ENCODE peak calls at places on chromosomes 13 and 19, in four cellular contexts. P, O, R and F are unnamed samples. For H4K20me1, the result is how much of the 10 kb centered on the place peaks cover.

GRCh38 chr19:19120308-19121156 is 17.7 kb downstream of the TMEM161A start:
- DNase-seq in O (no peak), P (peak), R (no peak), F (no peak)

GRCh38 chr19:10766681-10767201 is 48.9 kb downstream of the DNM2 start:
- DNase-seq in O (no peak), R (no peak), P (peak), F (no peak)

GRCh38 chr19:54905908-54906511 is at the start of gene NCR1:
- DNase-seq in O (no peak), R (no peak), P (no peak), F (no peak)

GRCh38 chr19:50494186-50495019 is 16.6 kb downstream of the JOSD2 start:
- DNase-seq in O (no peak), R (no peak), P (no peak), F (no peak)

GRCh38 chr19:41352609-41353465 is 885 bp downstream of the TGFB1 start:
- DNase-seq in P (peak), O (peak), R (no peak), F (peak)

GRCh38 chr13:59452189-59452588 is 711.5 kb downstream of the DIAPH3 start:
- DNase-seq in R (no peak), P (no peak), O (no peak), F (no peak)

GRCh38 chr13:82681535-82681934 is 1200.7 kb downstream of the SLITRK1 start:
- DNase-seq in R (no peak), P (no peak), O (no peak), F (no peak)

GRCh38 chr19:8240274-8241229 is 31.4 kb downstream of the CERS4 start:
- DNase-seq in O (peak), R (peak), P (peak), F (peak)

GRCh38 chr19:35935911-35936737 is at the start of gene LRFN3:
- DNase-seq in R (peak), P (peak), O (peak), F (peak)

GRCh38 chr19:38303517-38304351 is at the start of gene C19orf33:
- DNase-seq in O (peak), P (no peak), R (peak), F (peak)

GRCh38 chr19:6334490-6335285 is 1.3 kb upstream of the ACER1 start:
- DNase-seq in R (no peak), O (no peak), P (no peak), F (no peak)

GRCh38 chr19:7868671-7869452 is 5.3 kb downstream of the PRR36 start:
- DNase-seq in P (peak), O (peak), R (peak), F (peak)

GRCh38 chr13:20270163-20270865 is 38.2 kb upstream of the GJB6 start:
- DNase-seq in O (peak), P (no peak), R (no peak), F (no peak)

GRCh38 chr13:69928262-69928661 is 179.4 kb upstream of the ATXN8OS start:
- DNase-seq in P (no peak), R (no peak), O (no peak), F (peak)

GRCh38 chr13:75368167-75368566 is 113.8 kb downstream of the TBC1D4 start:
- DNase-seq in O (peak), R (peak), P (peak), F (peak)

GRCh38 chr19:35856001-35856400 is 710 bp upstream of the KIRREL2 start:
- DNase-seq in R (no peak), P (no peak), O (no peak), F (no peak)

GRCh38 chr19:17985037-17985818 is 18.3 kb downstream of the KCNN1 start:
- DNase-seq in P (no peak), O (no peak), R (peak), F (no peak)

GRCh38 chr13:108923386-108924061 is 294.1 kb downstream of the MYO16 start:
- DNase-seq in R (no peak), O (no peak), P (no peak), F (no peak)

GRCh38 chr19:42282036-42282762 is 13.1 kb downstream of the CIC start:
- DNase-seq in P (peak), R (no peak), O (no peak), F (no peak)

GRCh38 chr13:43122706-43123268 is 99.4 kb downstream of the DNAJC15 start:
- DNase-seq in R (no peak), P (no peak), O (no peak), F (no peak)

GRCh38 chr19:49473868-49474544 is at the start of gene FLT3LG:
- DNase-seq in O (peak), R (no peak), P (peak), F (peak)

GRCh38 chr13:32134241-32134801 is 102.7 kb downstream of the FRY start:
- DNase-seq in R (no peak), O (peak), P (peak), F (peak)

GRCh38 chr13:45276887-45277286 is 64.1 kb downstream of the TPT1 start:
- DNase-seq in R (no peak), O (no peak), P (no peak), F (no peak)

GRCh38 chr19:17889609-17890214 is 18.0 kb downstream of the SLC5A5 start:
- DNase-seq in R (no peak), O (peak), P (peak), F (peak)

GRCh38 chr13:51714663-51715168 is 89.2 kb downstream of the DHRS12 start:
- DNase-seq in P (peak), R (no peak), O (peak), F (peak)
- H3K4me2 ChIP-seq in P (peak), R (peak), O (peak), F (peak)

GRCh38 chr13:79405831-79406596 is at the start of gene RBM26:
- DNase-seq in R (peak), O (peak), P (peak), F (peak)

GRCh38 chr13:79404985-79405384 is 1.1 kb downstream of the RBM26 start:
- DNase-seq in R (no peak), P (no peak), O (peak), F (no peak)

GRCh38 chr13:79405501-79405830 is 589 bp downstream of the RBM26 start:
- DNase-seq in O (peak), R (no peak), P (no peak), F (no peak)

GRCh38 chr13:79403113-79403512 is 2.9 kb downstream of the RBM26 start:
- DNase-seq in P (no peak), O (no peak), R (no peak), F (no peak)

GRCh38 chr13:79404361-79404760 is 1.7 kb downstream of the RBM26 start:
- DNase-seq in P (no peak), O (no peak), R (no peak), F (no peak)
- H4K20me1 ChIP-seq in P (under half), O (under half), R (under half), F (under half)

GRCh38 chr13:30169442-30169841 is 137.9 kb downstream of the KATNAL1 start:
- DNase-seq in O (no peak), R (no peak), P (no peak), F (no peak)

GRCh38 chr13:30170569-30170968 is 136.8 kb downstream of the KATNAL1 start:
- DNase-seq in O (no peak), R (no peak), P (no peak), F (no peak)

GRCh38 chr13:30173301-30173605 is 134.1 kb downstream of the KATNAL1 start:
- DNase-seq in O (no peak), R (no peak), P (no peak), F (no peak)

GRCh38 chr13:30175166-30175565 is 132.2 kb downstream of the KATNAL1 start:
- DNase-seq in R (no peak), O (no peak), P (no peak), F (no peak)

GRCh38 chr13:30172593-30173300 is 134.6 kb downstream of the KATNAL1 start:
- DNase-seq in R (no peak), P (no peak), O (no peak), F (no peak)
- H3K4me2 ChIP-seq in R (no peak), P (no peak), O (no peak), F (no peak)

DNA sequence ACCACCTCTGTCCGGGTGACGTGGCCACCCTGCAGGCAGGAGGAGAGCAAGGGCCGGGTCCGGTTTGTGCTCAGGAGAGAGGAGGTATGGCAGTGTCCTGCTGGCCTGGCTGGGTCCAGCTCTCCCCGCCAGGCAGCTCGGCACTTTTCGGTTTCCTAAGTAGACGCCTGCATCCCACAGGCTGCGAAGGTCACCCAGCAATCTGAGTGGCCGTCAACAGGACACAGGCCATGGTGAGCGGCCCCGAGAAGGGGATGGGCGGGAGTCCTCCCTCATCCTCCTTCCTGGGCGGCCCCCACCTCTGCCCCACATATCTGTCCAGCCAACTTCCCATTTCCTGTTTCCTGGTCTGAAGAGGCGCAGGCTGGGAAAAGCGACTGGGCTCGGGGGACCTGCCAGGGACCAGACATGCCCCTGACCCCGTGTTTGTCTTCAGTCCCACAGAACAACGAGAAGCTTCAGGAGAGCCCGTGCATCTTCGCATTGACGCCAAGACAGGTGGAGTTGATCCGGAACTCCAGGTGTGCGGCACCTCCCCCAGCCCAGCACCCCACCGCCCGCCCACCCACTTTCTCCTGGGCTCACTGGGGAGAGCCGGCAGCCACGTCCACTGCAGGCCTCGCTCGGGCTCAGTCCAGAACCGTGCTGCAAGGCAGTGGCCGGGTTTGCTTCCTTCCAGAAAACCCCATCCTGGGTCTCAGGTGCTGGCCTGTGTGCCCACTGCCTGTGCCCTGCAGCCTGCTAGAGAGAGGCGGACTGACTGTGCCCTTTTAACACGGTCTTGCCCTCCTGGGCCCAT is 16.3 kb downstream of the PIAS4 start:
- DNase-seq in O (no peak), P (no peak), R (no peak), F (no peak)
- H4K20me1 ChIP-seq in O (under half), P (under half), R (under half), F (under half)

GRCh38 chr19:14149011-14149410 is 12.6 kb upstream of the ASF1B start:
- DNase-seq in O (no peak), R (no peak), P (no peak), F (no peak)

GRCh38 chr19:14147797-14148605 is 11.6 kb upstream of the ASF1B start:
- DNase-seq in O (peak), R (peak), P (peak), F (peak)

GRCh38 chr19:14145381-14145780 is 9.0 kb upstream of the ASF1B start:
- DNase-seq in O (no peak), P (no peak), R (no peak), F (no peak)

GRCh38 chr19:14149509-14149994 is 13.2 kb upstream of the ASF1B start:
- DNase-seq in R (no peak), O (no peak), P (no peak), F (no peak)

DNA sequence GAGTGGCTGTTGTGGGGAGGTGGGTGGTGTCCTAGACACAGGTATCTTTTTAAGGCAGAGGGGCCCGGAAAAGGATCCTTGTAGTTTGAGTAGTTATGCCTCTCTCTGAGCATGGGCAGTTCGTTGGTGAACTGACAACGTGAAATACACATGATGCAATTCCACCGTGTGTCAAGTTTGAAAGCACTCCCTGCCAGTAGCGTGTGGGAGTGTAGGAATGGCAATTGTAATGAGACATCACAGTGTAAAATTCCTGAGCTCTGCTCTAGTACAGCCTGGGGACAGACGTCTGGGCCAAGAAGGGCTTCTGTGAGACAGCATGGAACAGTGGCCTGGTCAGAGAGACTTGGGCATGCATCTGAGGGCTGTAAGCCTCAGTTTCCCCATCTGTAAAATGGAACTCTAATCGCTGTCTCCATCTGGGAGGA is 10.4 kb upstream of the ASF1B start:
- DNase-seq in R (no peak), P (peak), O (peak), F (peak)
- H3K4me2 ChIP-seq in R (no peak), P (no peak), O (no peak), F (no peak)